ENCODE peak calls at places on chromosomes 5 and 9, in four cellular contexts. B is GM12878, E is K562, W is HepG2. U is an unnamed sample.

GRCh38 chr5:173451031-173451430 is 122.8 kb upstream of the STC2 start:
- DNase-seq in B (no peak), W (peak), E (peak), U (peak)

GRCh38 chr5:156879665-156880285 is 29.7 kb downstream of the PPP1R2B start:
- DNase-seq in B (peak), W (no peak), E (no peak), U (no peak)

GRCh38 chr5:15238006-15238405 is 262.0 kb upstream of the FBXL7 start:
- DNase-seq in W (no peak), E (no peak), B (no peak), U (no peak)

GRCh38 chr9:806285-807156 is 35.0 kb upstream of the DMRT1 start:
- DNase-seq in W (peak), B (peak), E (peak), U (peak)

GRCh38 chr5:93995126-93995621 is 253.8 kb upstream of the POU5F2 start:
- DNase-seq in E (no peak), W (no peak), B (peak), U (no peak)

GRCh38 chr9:137299938-137300337 is 2.1 kb downstream of the NRARP start:
- DNase-seq in E (peak), W (no peak), B (no peak), U (no peak)

GRCh38 chr5:67723873-67724272 is 491.7 kb upstream of the PIK3R1 start:
- DNase-seq in W (no peak), B (no peak), E (no peak), U (no peak)

GRCh38 chr5:135400866-135401265 is 1.8 kb upstream of the MACROH2A1 start:
- DNase-seq in W (peak), B (no peak), E (no peak), U (no peak)

GRCh38 chr5:106454651-106455415 is 1215.9 kb downstream of the EFNA5 start:
- DNase-seq in W (peak), E (peak), B (no peak), U (peak)

GRCh38 chr9:93505518-93506123 is 52.2 kb upstream of the FAM120AOS start:
- DNase-seq in E (no peak), B (no peak), W (no peak), U (no peak)

GRCh38 chr9:136255166-136255538 is 9.5 kb upstream of the QSOX2 start:
- DNase-seq in E (peak), W (peak), B (no peak), U (no peak)

GRCh38 chr5:138179277-138179857 is 455 bp downstream of the KIF20A start:
- DNase-seq in B (no peak), W (peak), E (peak), U (peak)

GRCh38 chr5:143985832-143986485 is 174.0 kb downstream of the HMHB1 start:
- DNase-seq in B (no peak), E (no peak), W (no peak), U (peak)
- TF ChIP-seq TARDBP in B (no peak), E (no peak), W (no peak), U (no peak)

GRCh38 chr9:79083621-79084020 is 488.1 kb upstream of the TLE4 start:
- DNase-seq in W (no peak), B (no peak), E (no peak), U (no peak)
- TF ChIP-seq TARDBP in W (no peak), B (no peak), E (no peak), U (no peak)

DNA sequence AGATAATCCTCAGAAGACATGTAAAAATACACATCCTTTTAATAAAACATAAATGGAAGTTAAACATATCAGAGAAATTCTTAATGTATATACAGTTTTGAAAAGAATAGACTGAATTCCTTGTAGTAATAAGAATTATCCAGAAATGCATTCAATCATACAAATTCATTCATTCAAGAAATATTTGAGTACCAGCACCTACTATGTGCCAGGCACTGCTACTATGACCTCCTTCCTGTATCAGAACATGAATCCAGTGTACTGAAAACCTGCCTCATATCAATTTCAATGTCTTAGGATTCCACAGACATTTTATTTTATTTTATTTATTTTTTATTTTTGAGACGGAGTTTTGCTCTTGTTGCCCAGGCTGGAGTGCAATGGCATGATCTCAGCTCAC is 13.3 kb downstream of the PRKAA1 start:
- DNase-seq in E (no peak), B (no peak), W (no peak), U (no peak)
- TF ChIP-seq TARDBP in E (no peak), B (no peak), W (no peak), U (no peak)

DNA sequence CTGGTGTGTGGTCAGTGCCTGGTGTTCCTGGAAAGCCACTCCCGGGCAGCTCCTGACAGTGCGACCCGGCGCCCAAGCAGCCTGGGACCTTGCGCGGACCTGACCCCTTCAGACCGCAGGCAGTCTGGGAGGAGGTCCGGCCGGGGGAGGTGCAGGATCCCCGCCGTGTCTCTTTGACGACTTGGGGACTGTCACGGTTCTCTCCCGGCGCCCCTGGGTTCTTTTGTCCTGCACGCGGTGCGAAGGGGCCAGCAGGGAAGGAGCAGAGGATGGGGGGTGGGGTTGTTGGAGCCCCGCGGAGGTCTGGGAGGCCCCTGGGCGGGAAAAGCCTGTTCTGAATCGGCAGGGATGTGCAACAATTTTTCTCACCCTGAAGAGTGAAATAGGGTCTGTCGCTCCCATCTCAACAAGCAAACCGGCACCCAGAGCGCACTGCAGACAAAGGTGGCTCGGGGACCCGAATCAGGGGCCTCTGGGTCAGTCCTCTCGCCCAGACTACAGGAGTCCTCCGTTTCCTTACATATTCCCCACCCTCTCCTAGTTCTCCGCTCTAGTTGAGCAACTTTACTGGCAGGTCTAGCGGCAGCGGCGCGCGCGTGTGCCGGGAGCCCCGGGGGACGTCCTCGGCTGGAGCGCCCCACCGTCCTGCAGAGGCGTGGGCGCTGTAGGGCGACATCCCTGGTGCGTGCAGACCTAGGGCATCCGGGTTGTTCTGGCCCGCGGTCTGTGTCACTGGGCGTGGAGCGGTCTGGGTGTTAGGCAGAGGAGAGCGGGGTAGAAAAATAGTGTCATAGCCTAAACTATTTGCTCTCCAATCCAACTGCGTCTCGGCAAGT is 1.2 kb downstream of the VCAN start:
- DNase-seq in E (peak), W (no peak), B (no peak), U (peak)
- TF ChIP-seq TARDBP in E (no peak), W (no peak), B (no peak), U (no peak)

GRCh38 chr9:108219664-108220063 is 636.1 kb downstream of the ACTL7B start:
- DNase-seq in W (no peak), E (no peak), B (no peak), U (no peak)

GRCh38 chr9:108213516-108213915 is 642.3 kb downstream of the ACTL7B start:
- DNase-seq in B (no peak), W (no peak), E (no peak), U (no peak)

GRCh38 chr9:108212179-108212578 is 643.6 kb downstream of the ACTL7B start:
- DNase-seq in E (peak), B (no peak), W (no peak), U (no peak)

GRCh38 chr9:108217601-108218190 is 638.1 kb downstream of the ACTL7B start:
- DNase-seq in E (no peak), B (no peak), W (no peak), U (no peak)
- TF ChIP-seq TARDBP in E (no peak), B (no peak), W (no peak), U (no peak)

GRCh38 chr5:124650960-124651662 is 95.3 kb downstream of the ZNF608 start:
- DNase-seq in B (no peak), E (no peak), W (no peak), U (no peak)
- TF ChIP-seq TARDBP in B (no peak), E (no peak), W (no peak), U (no peak)

GRCh38 chr5:95178046-95178651 is 106.7 kb downstream of the MCTP1 start:
- DNase-seq in W (peak), E (peak), B (peak), U (peak)
- TF ChIP-seq TARDBP in W (no peak), E (no peak), B (no peak), U (no peak)

U was measured in HEK293T.